ENCODE peak calls at places on chromosomes 5 and 9, in nine cellular contexts. I is Karpas-422, H is AG04450, G is tibial nerve, L is lower lobe of right lung, B is IMR-90, T is MM.1S, K is body of pancreas, M is endodermal cell. N is an unnamed sample.

GRCh38 chr5:31270396-31270795 is 76.9 kb downstream of the CDH6 start:
- DNase-seq in G (no peak), L (no peak), M (no peak), B (peak; percentile 22), I (peak; percentile 68), H (no peak), K (no peak), T (peak; percentile 9), N (no peak)

GRCh38 chr5:75050415-75050814 is 1.9 kb downstream of the GCNT4 start:
- DNase-seq in L (no peak), K (no peak), B (no peak), T (no peak), I (peak; percentile 45), H (no peak), M (peak; percentile 84), G (no peak), N (no peak)

GRCh38 chr9:21831841-21832509 is 29.5 kb downstream of the MTAP start:
- DNase-seq in H (peak; percentile 81), T (no peak), B (peak; percentile 98), L (no peak), K (no peak), M (no peak), G (no peak), I (no peak), N (peak; percentile 97)

GRCh38 chr5:14270212-14270702 is 127.1 kb downstream of the TRIO start:
- DNase-seq in L (no peak), T (peak; percentile 63), K (peak; percentile 26), G (no peak), M (peak; percentile 76), H (no peak), I (peak; percentile 73), B (peak; percentile 64), N (no peak)

GRCh38 chr9:89477811-89478583 is 19.9 kb downstream of the SEMA4D start:
- DNase-seq in T (no peak), G (no peak), I (no peak), L (no peak), B (peak; percentile 46), K (no peak), M (no peak), H (no peak), N (no peak)

GRCh38 chr9:127196826-127197145 is 67.8 kb upstream of the GARNL3 start:
- DNase-seq in I (no peak), H (no peak), K (no peak), B (no peak), G (no peak), M (no peak), L (peak; percentile 9), T (no peak), N (no peak)

GRCh38 chr9:132791699-132792240 is 86.3 kb downstream of the AK8 start:
- DNase-seq in K (no peak), B (no peak), M (peak; percentile 39), G (no peak), I (no peak), L (no peak), H (no peak), T (no peak), N (no peak)

GRCh38 chr5:25020454-25020853 is 375.7 kb upstream of the CDH10 start:
- DNase-seq in G (no peak), L (no peak), I (no peak), H (no peak), T (no peak), K (no peak), B (no peak), M (no peak), N (no peak)

GRCh38 chr5:61332369-61332745 is 299 bp downstream of the ZSWIM6 start:
- DNase-seq in H (no peak), I (no peak), G (no peak), T (peak; percentile 32), K (peak; percentile 49), L (peak; percentile 78), B (no peak), M (no peak), N (no peak)

GRCh38 chr9:127395491-127396252 is 1.3 kb upstream of the SLC2A8 start:
- DNase-seq in K (no peak), G (no peak), B (no peak), T (no peak), H (no peak), L (no peak), M (no peak), I (no peak), N (no peak)

GRCh38 chr5:77841616-77842015 is 65.5 kb upstream of the TBCA start:
- DNase-seq in G (no peak), T (no peak), B (no peak), H (no peak), L (no peak), I (no peak), M (no peak), K (no peak), N (no peak)

GRCh38 chr5:91212336-91213092 is 170.6 kb downstream of the ARRDC3 start:
- DNase-seq in H (peak; percentile 81), K (no peak), I (no peak), B (peak; percentile 94), T (no peak), M (no peak), L (no peak), G (no peak), N (no peak)

GRCh38 chr5:118590806-118591205 is 397.5 kb downstream of the DTWD2 start:
- DNase-seq in T (no peak), K (no peak), M (no peak), H (no peak), I (peak; percentile 2), B (no peak), G (no peak), L (no peak), N (no peak)
- H3K27ac ChIP-seq in T (no peak overlapping the region), K (no peak overlapping the region), M (no peak overlapping the region), H (no peak overlapping the region), I (no peak overlapping the region), B (no peak overlapping the region), G (no peak overlapping the region), L (no peak overlapping the region), N (no peak overlapping the region)

DNA sequence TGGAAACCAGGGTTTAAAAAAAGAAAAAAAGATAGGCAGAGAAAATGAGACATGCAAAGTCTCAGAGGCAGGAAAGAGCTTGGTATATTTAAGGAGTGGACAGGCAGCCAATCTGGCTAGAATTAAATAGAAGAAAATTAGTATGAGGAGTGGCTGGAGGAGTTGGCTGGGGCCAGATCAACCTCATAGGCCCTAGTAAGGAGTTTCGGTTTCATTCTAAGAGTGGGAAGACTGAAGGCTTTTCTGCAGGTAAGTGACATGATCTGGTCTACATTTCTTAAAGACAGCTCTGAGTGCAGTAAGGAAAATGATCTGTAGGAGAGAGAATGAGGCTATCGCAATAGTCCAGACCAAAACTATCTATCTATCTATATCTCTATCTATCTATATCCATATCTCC is 27.5 kb downstream of the ADRB2 start:
- DNase-seq in B (no peak), T (peak; percentile 82), L (no peak), I (no peak), K (no peak), H (no peak), M (no peak), G (no peak), N (no peak)
- H3K27ac ChIP-seq in B (no peak overlapping the region), T (peak overlapping the region; percentile 65), L (no peak overlapping the region), I (no peak overlapping the region), K (no peak overlapping the region), H (no peak overlapping the region), M (no peak overlapping the region), G (no peak overlapping the region), N (no peak overlapping the region)

DNA sequence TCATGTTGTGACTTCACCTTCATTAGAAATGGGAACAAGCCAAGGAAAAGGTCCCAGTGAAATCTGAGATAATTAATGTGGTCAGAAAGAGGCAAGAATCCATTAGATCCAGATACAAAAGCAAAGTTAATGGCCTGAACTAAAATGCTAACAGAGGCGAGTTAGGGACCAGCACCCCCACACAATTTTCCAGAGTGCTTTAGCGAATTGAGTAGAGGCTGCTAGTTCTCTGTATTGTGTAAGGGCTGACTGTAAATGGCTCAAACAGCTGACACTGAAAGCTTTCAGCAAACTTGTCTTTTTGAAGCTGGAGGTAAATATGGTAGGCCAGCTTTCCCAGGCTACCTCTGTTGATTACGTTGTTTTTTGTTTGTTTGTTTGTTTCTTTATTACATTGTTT is 75.5 kb downstream of the CSNK1A1 start:
- DNase-seq in H (no peak), I (no peak), T (no peak), B (no peak), K (no peak), G (no peak), L (no peak), M (peak; percentile 30), N (no peak)
- H3K27ac ChIP-seq in H (no peak overlapping the region), I (no peak overlapping the region), T (no peak overlapping the region), B (no peak overlapping the region), K (no peak overlapping the region), G (no peak overlapping the region), L (no peak overlapping the region), M (no peak overlapping the region), N (no peak overlapping the region)

GRCh38 chr5:142700566-142700965 is 14.7 kb upstream of the FGF1 start:
- DNase-seq in G (no peak), L (no peak), B (no peak), I (no peak), H (no peak), K (no peak), M (peak; percentile 23), T (no peak), N (no peak)

GRCh38 chr5:142703153-142703552 is 17.3 kb upstream of the FGF1 start:
- DNase-seq in K (no peak), I (no peak), L (no peak), H (no peak), M (peak; percentile 60), T (no peak), G (no peak), B (no peak), N (no peak)

GRCh38 chr5:142698447-142698846 is 12.6 kb upstream of the FGF1 start:
- DNase-seq in G (no peak), L (no peak), T (no peak), B (no peak), H (no peak), I (no peak), M (peak; percentile 29), K (no peak), N (no peak)

GRCh38 chr5:142699105-142699720 is 13.3 kb upstream of the FGF1 start:
- DNase-seq in I (peak; percentile 89), H (peak; percentile 76), T (peak; percentile 69), L (peak; percentile 84), B (peak; percentile 84), G (peak; percentile 79), M (peak; percentile 96), K (peak; percentile 87), N (no peak)

DNA sequence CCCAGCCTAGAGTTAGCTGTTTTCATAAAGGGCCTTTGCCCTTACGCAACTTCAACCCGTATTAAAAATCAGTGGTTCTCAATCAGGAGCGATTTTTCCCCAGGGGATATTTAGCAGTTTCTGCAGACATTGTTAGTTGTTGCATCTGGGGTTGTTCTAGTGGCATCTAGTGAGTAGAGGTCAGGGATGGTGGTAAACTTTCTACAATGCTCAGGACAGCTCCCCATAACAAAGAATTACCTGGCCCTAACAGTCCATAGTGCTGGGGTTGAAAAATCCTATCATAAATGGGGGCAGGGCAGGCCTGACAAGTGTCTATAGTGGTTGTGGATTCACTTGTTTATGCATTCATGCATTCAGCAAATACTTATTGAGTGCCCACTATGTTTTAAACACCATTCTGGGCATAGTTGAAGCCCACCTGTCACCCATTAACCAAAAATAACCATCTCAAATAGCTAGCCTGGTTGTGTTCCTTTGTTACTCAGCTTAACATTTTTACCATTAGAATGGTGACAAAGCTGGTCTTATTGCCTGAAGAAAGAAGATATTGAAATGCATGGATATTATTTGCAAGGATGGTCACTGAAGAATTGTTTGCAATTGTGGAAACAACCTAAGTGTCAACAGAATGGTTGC is 15.9 kb upstream of the FGF1 start:
- DNase-seq in L (no peak), H (no peak), B (no peak), K (no peak), M (peak; percentile 41), G (no peak), T (no peak), I (no peak), N (no peak)
- H3K27ac ChIP-seq in L (no peak overlapping the region), H (no peak overlapping the region), B (no peak overlapping the region), K (no peak overlapping the region), M (no peak overlapping the region), G (no peak overlapping the region), T (no peak overlapping the region), I (no peak overlapping the region), N (no peak overlapping the region)

N was measured in epithelial cell of prostate.